ENCODE peak calls at places on chromosomes 1 and 21, in four cellular contexts. S is IMR-90, V is GM23338, H is astrocyte. X is an unnamed sample. For H4K20me1, the result is how much of the 10 kb centered on the place peaks cover.

GRCh38 chr1:16187748-16188401 is 24.6 kb downstream of the ARHGEF19 start:
- DNase-seq in H (peak), S (peak), V (peak), X (peak)

GRCh38 chr1:167518331-167518700 is at the start of gene CD247:
- DNase-seq in S (no peak), V (no peak), H (no peak), X (no peak)

GRCh38 chr1:210207597-210208450 is 24.8 kb upstream of the SERTAD4 start:
- DNase-seq in V (no peak), H (no peak), S (no peak), X (no peak)

GRCh38 chr1:16371725-16372124 is 4.7 kb downstream of the SZRD1 start:
- DNase-seq in V (no peak), H (peak), S (peak), X (peak)

GRCh38 chr1:195899762-195900352 is 708.4 kb downstream of the KCNT2 start:
- DNase-seq in S (peak), H (peak), V (no peak), X (peak)

GRCh38 chr1:177948336-177948972 is 21.4 kb downstream of the SEC16B start:
- DNase-seq in S (peak), V (peak), H (peak), X (peak)

GRCh38 chr1:75732703-75733102 is 8.2 kb downstream of the ACADM start:
- DNase-seq in S (no peak), V (no peak), H (no peak), X (peak)

GRCh38 chr1:245370905-245371581 is 216.3 kb downstream of the KIF26B start:
- DNase-seq in S (no peak), H (no peak), V (no peak), X (no peak)

GRCh38 chr21:36994501-36995189 is 11.9 kb upstream of the RIPPLY3 start:
- DNase-seq in H (peak), V (peak), S (no peak), X (peak)

GRCh38 chr1:37475380-37476086 is 1.2 kb downstream of the ZC3H12A start:
- DNase-seq in H (peak), S (no peak), V (no peak), X (no peak)

GRCh38 chr1:162302246-162302645 is 74.4 kb downstream of the SPATA46 start:
- DNase-seq in S (no peak), H (no peak), V (no peak), X (peak)

GRCh38 chr1:25705699-25706098 is 89.1 kb downstream of the MAN1C1 start:
- DNase-seq in H (no peak), V (no peak), S (no peak), X (no peak)

GRCh38 chr1:161706116-161706482 is 930 bp upstream of the FCRLA start:
- DNase-seq in H (peak), V (no peak), S (peak), X (no peak)

GRCh38 chr1:12097321-12097720 is 34.2 kb downstream of the TNFRSF8 start:
- DNase-seq in V (no peak), H (peak), S (peak), X (no peak)

GRCh38 chr1:21350132-21350885 is 60.0 kb upstream of the ECE1 start:
- DNase-seq in S (no peak), V (no peak), H (peak), X (no peak)

GRCh38 chr1:54861070-54861761 is 25.8 kb downstream of the DHCR24 start:
- DNase-seq in S (no peak), H (no peak), V (no peak), X (no peak)

GRCh38 chr1:64263335-64263734 is 59.9 kb downstream of the UBE2U start:
- DNase-seq in S (no peak), H (no peak), V (no peak), X (no peak)

GRCh38 chr1:25748531-25749205 is 51.3 kb upstream of the SELENON start:
- DNase-seq in S (no peak), H (no peak), V (peak), X (peak)

GRCh38 chr1:2504224-2504948 is 22.0 kb downstream of the PANK4 start:
- DNase-seq in S (no peak), V (no peak), H (no peak), X (no peak)

GRCh38 chr1:113859478-113860175 is 11.9 kb downstream of the PTPN22 start:
- DNase-seq in V (no peak), S (no peak), H (no peak), X (no peak)

GRCh38 chr1:182003953-182004586 is 57.4 kb downstream of the ZNF648 start:
- DNase-seq in H (no peak), V (peak), S (no peak), X (no peak)

DNA sequence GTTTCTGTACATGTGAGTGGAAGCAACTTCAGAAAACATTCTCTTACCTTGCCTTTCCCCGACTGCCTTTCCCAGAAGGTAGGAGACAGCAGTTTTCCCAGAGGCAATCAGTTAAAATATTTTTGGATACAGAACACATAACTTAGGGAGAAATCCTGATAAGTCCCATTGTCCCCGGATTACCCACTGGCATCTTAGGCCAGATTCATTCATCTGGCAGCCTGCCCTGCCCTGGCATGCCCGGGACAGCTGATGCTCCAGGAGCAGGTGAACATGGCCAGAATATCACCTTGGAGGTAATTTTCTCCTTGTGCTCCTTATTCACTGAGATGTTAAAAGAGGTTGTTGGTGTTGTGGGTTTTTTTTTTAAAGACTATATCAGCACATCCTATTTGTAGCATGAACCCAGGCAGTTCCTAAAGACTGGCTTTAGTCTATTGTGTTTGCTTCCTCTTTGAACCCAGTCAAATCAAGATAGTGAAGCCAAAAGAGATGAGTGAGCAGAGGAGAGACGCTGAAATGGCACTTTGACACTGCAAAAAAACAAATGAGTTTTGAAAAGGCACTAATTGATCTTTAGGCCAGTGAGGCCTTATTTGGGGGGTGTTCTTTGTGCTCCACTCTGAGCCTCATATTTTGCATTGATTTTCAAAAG is 139.6 kb downstream of the PLPP3 start:
- DNase-seq in S (no peak), V (no peak), H (no peak), X (no peak)
- H3K4me2 ChIP-seq in S (no peak), V (no peak), H (no peak), X (no peak)

GRCh38 chr1:179876289-179876715 is 1.3 kb downstream of the TOR1AIP2 start:
- DNase-seq in S (peak), H (peak), V (no peak), X (peak)
- H4K20me1 ChIP-seq in S (under half), H (half or more), V (under half), X (under half)

GRCh38 chr1:213564215-213564659 is 423.5 kb upstream of the PROX1 start:
- DNase-seq in H (no peak), S (no peak), V (peak), X (no peak)
- TF ChIP-seq CTCF in H (no peak), S (no peak), V (peak), X (peak)

GRCh38 chr1:179010671-179011070 is 15.0 kb upstream of the FAM20B start:
- DNase-seq in V (no peak), H (no peak), S (no peak), X (no peak)
- H3K4me2 ChIP-seq in V (no peak), H (no peak), S (no peak), X (no peak)

GRCh38 chr21:45152265-45152746 is 77.9 kb downstream of the ADARB1 start:
- DNase-seq in S (no peak), H (peak), V (peak), X (peak)

GRCh38 chr21:45148316-45149000 is 74.1 kb downstream of the ADARB1 start:
- DNase-seq in H (no peak), S (no peak), V (no peak), X (no peak)

GRCh38 chr21:45151484-45152115 is 77.2 kb downstream of the ADARB1 start:
- DNase-seq in H (no peak), S (no peak), V (no peak), X (no peak)

GRCh38 chr21:45149021-45149420 is 74.6 kb downstream of the ADARB1 start:
- DNase-seq in H (no peak), V (no peak), S (no peak), X (no peak)

GRCh38 chr21:45150630-45151265 is 76.4 kb downstream of the ADARB1 start:
- DNase-seq in H (no peak), S (no peak), V (no peak), X (no peak)
- H4K20me1 ChIP-seq in H (under half), S (half or more), V (under half), X (under half)

DNA sequence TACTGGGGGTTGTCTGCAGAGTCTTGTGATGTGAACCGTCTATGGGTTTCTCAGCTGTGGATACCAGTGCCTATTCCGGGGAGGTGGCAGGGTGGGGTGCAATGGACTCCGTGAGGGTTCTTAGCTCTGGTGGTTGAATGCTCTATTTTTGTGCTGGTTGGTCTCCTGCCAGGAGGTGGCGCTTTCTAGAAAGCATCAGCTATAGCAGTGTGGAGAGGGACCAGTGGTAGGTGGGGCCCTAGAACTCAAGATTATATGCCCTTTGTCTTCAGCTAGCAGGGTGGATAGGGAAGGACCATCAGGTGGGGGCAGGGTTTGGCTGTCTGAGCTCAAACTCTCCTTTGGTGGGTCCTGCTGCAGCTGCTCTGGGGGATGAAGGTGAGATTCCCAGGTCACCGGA is 127.3 kb upstream of the PLD5 start:
- DNase-seq in H (no peak), S (no peak), V (peak), X (no peak)
- TF ChIP-seq CTCF in H (no peak), S (no peak), V (peak), X (no peak)

GRCh38 chr1:30362603-30362990 is 360.8 kb downstream of the MATN1 start:
- DNase-seq in H (no peak), S (no peak), V (no peak), X (no peak)

GRCh38 chr1:30356839-30357238 is 366.5 kb downstream of the MATN1 start:
- DNase-seq in H (no peak), V (no peak), S (no peak), X (no peak)

GRCh38 chr1:30359821-30360220 is 363.6 kb downstream of the MATN1 start:
- DNase-seq in V (no peak), H (no peak), S (no peak), X (no peak)

GRCh38 chr1:30360281-30360680 is 363.1 kb downstream of the MATN1 start:
- DNase-seq in V (no peak), S (no peak), H (no peak), X (no peak)

DNA sequence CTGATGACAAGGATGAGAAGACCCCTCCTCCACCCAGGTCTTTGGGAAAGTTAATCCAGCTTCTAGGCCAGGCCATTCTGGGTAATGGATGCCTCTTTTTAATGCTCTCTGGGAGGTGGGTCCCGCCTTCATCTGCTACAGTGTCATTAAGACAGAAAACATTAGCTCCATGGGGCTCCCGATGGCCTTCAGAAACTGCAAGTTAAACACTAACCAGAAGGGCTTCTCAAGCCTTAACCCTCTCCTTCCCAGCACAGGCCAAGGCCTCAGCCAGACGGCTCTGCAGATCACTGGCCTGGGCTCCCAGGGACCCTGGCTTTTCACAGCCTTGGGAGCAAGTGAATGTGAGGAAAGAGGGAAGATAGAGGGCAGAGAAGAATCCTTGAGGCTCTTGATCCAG is 364.9 kb downstream of the MATN1 start:
- DNase-seq in S (no peak), V (peak), H (no peak), X (no peak)
- H3K4me2 ChIP-seq in S (no peak), V (no peak), H (no peak), X (no peak)

GRCh38 chr1:9350011-9350907 is 57.6 kb downstream of the SPSB1 start:
- DNase-seq in V (no peak), S (peak), H (peak), X (peak)
- H4K20me1 ChIP-seq in V (under half), S (half or more), H (half or more), X (under half)

DNA sequence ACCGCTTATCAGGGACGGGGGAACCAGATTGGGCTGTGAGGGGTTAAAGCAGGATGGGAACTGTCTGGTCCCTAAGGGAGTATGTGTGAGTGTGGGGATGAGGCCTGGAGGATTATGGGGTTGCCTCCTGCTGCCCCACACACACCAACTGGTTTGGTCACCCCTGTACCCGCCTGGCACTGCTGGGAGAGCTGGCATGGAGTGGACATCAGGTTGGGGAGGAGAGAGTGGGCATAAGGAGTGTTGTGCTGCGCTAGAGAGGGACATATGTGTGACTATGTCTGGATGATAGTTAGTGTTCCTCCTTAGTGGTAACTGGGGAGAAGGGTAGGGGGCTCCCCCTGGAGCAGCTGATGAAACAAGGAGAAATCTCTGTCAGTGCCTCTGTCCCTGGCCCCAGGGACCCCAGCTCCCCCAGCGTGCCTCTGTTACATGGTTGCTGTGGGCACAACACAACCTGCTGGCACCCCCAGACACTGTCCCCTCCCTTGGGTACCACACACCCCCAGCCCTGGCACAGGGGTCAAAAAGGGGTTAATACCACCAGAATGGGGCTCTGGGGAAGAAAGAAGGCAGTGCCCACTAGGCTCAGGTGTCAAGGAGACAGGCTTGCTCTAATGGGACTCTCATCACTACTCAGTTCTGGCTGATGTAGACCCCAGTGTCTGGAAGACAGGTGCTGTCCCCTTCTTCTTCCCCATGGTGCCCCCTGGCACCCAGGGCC is 1.9 kb downstream of the ZBTB7B start:
- DNase-seq in V (no peak), H (no peak), S (no peak), X (no peak)
- TF ChIP-seq CTCF in V (no peak), H (no peak), S (no peak), X (no peak)